ENCODE peak calls at places on chromosome 3, in ten cellular contexts. F, M, E, J, Z, K, V, N, R and B are unnamed samples.
A peak's percentile ranks its signal among the peaks of the same experiment; 100 is the strongest.

GRCh38 chr3:138081371-138082084 is 33.9 kb downstream of the DZIP1L start:
- DNase-seq in V (no peak), F (peak; percentile 76), K (peak; percentile 83), M (no peak), Z (no peak), E (no peak), R (no peak), N (peak; percentile 56), J (peak; percentile 73), B (peak; percentile 87)

GRCh38 chr3:13141183-13141582 is 68.0 kb upstream of the IQSEC1 start:
- DNase-seq in E (no peak), R (no peak), Z (no peak), J (no peak), V (no peak), M (peak; percentile 1), N (no peak), K (no peak), F (no peak), B (no peak)

GRCh38 chr3:188487652-188488051 is 333.7 kb downstream of the LPP start:
- DNase-seq in R (no peak), N (no peak), E (no peak), Z (no peak), V (no peak), J (no peak), M (no peak), K (no peak), F (no peak), B (no peak)

GRCh38 chr3:38713121-38713520 is 63.6 kb upstream of the SCN5A start:
- DNase-seq in K (no peak), N (no peak), Z (no peak), R (peak; percentile 65), V (no peak), M (no peak), F (no peak), J (no peak), E (no peak), B (no peak)

GRCh38 chr3:51379746-51380330 is 5.3 kb upstream of the MANF start:
- DNase-seq in M (no peak), V (no peak), N (no peak), Z (no peak), K (no peak), R (no peak), E (no peak), F (no peak), J (no peak), B (no peak)

GRCh38 chr3:142281474-142281873 is 56.1 kb upstream of the GK5 start:
- DNase-seq in J (peak; percentile 11), F (no peak), Z (no peak), M (no peak), N (peak; percentile 25), K (no peak), R (no peak), E (no peak), V (peak; percentile 26), B (no peak)

GRCh38 chr3:36700537-36701248 is 63.7 kb downstream of the DCLK3 start:
- DNase-seq in F (peak; percentile 92), K (peak; percentile 74), N (peak; percentile 78), V (peak; percentile 67), R (peak; percentile 87), J (peak; percentile 87), M (peak; percentile 57), Z (peak; percentile 36), E (no peak), B (peak; percentile 85)

GRCh38 chr3:141498592-141499223 is 11.9 kb downstream of the RASA2 start:
- DNase-seq in N (no peak), F (peak; percentile 29), E (no peak), J (no peak), M (no peak), Z (peak; percentile 33), R (no peak), V (peak; percentile 97), K (no peak), B (no peak)

GRCh38 chr3:150094150-150094932 is 123.6 kb upstream of the PFN2 start:
- DNase-seq in E (no peak), K (peak; percentile 67), F (peak; percentile 71), J (no peak), M (no peak), R (no peak), V (no peak), N (peak; percentile 94), Z (no peak), B (peak; percentile 53)

GRCh38 chr3:138513073-138513843 is 78.8 kb downstream of the ESYT3 start:
- DNase-seq in F (no peak), Z (no peak), V (no peak), R (peak; percentile 58), E (no peak), K (no peak), J (no peak), M (no peak), N (no peak), B (no peak)

GRCh38 chr3:12759097-12759679 is at the start of gene TMEM40:
- DNase-seq in M (no peak), F (no peak), Z (no peak), J (no peak), R (no peak), V (no peak), K (no peak), E (no peak), N (peak; percentile 100), B (no peak)

GRCh38 chr3:65732060-65732933 is 306.4 kb downstream of the MAGI1 start:
- DNase-seq in N (peak; percentile 61), Z (no peak), K (peak; percentile 60), F (peak; percentile 82), R (peak; percentile 57), V (peak; percentile 44), J (peak; percentile 73), M (no peak), E (peak; percentile 46), B (peak; percentile 76)

DNA sequence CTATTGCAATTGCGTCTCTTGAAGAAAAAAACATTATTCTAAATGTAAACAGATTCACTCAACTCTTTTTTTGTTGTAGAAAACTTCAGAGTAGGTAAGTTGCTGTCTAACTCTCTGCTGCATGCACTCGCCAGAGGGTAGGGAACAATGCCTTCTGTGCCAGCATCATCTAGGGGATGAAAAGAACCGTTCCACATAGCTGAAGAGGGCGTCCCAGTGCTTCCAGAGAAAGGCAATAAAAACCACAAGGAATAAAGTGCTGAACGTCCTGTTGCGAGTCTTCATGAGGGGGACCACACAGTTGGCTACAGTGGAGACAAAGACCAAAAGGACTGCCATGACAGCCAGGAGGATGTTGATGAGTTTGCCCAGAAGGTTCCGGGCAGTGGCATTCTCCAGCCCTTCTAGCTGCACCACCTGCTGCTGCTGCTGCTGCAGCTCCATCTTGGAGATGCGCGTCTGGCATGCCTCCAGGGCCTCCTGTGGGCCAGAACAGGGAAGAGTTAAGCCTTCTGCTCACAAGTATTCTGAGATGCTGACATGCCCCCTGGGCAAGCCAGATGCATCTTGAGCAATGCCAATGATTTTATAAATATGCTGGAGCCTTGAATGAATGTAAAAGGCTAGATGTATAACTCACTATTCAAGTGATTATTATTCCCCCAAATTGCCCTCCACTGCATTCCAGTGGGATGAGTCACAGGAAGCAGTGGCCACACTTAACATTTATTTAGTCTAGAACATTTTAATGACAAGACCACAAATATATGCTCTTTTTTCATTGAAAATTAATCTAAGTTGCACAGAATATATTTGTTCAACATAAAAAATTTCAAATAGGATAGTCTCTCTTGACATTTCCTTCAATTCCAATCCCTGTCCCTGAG is 45.1 kb upstream of the PLXND1 start:
- DNase-seq in R (no peak), M (peak; percentile 59), K (peak; percentile 94), F (peak; percentile 84), Z (no peak), E (peak; percentile 73), J (peak; percentile 74), N (peak; percentile 67), V (no peak), B (peak; percentile 89)
- TF ChIP-seq CTCF in R (no peak), M (no peak), K (no peak), F (no peak), Z (no peak), E (no peak), J (no peak), N (peak; percentile 15), V (no peak), B (no peak)

DNA sequence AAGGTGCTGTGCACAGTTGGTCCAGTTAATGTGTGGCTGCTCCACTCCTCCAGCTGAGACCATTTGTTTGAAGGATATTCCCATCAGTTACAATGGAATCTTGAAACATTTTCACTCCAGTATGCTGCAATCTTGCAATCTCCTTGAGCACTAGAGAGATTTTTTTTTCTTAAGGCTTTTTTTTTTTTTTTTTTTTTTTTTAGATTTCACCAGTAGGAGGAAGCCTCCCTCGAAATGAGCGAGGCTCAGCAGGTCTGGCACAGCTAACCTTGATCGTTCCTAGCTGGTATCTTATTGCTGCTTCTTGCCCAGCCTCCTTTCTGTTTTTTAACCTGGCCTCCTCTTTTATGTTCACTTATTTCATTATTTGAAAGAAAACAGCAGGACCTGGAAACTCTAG is 48.1 kb downstream of the RAP2B start:
- DNase-seq in R (peak; percentile 79), M (no peak), V (peak; percentile 58), N (peak; percentile 39), J (peak; percentile 55), Z (no peak), K (peak; percentile 6), F (peak; percentile 62), E (no peak), B (peak; percentile 48)
- H3K4me3 ChIP-seq in R (no peak overlapping the region), M (no peak overlapping the region), V (no peak overlapping the region), N (no peak overlapping the region), J (no peak overlapping the region), Z (no peak overlapping the region), K (no peak overlapping the region), F (no peak overlapping the region), E (no peak overlapping the region), B (no peak overlapping the region)

DNA sequence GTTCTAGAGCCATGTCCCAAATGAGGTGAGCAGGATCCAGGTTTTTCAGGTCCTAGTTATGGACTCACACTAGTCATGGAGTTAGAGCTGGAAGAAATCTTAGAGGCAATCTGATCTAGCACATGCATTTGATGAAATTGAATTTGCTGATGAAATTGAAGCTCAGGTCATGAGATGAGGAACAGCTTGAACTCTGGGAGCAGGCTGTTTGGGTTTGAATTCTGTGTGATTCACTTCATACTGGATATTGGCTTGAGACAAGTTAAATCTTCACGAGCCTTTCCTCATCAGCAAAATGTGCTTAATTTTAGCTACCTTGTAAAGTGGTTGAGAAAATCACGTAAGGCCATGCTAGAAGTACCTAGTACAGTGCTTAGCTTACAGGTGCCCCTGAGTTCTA is 33.5 kb upstream of the PARL start:
- DNase-seq in R (no peak), N (no peak), F (no peak), M (no peak), Z (no peak), K (no peak), J (no peak), E (no peak), V (no peak), B (no peak)
- TF ChIP-seq CTCF in R (no peak), N (no peak), F (no peak), M (no peak), Z (no peak), K (no peak), J (no peak), E (no peak), V (no peak), B (no peak)

DNA sequence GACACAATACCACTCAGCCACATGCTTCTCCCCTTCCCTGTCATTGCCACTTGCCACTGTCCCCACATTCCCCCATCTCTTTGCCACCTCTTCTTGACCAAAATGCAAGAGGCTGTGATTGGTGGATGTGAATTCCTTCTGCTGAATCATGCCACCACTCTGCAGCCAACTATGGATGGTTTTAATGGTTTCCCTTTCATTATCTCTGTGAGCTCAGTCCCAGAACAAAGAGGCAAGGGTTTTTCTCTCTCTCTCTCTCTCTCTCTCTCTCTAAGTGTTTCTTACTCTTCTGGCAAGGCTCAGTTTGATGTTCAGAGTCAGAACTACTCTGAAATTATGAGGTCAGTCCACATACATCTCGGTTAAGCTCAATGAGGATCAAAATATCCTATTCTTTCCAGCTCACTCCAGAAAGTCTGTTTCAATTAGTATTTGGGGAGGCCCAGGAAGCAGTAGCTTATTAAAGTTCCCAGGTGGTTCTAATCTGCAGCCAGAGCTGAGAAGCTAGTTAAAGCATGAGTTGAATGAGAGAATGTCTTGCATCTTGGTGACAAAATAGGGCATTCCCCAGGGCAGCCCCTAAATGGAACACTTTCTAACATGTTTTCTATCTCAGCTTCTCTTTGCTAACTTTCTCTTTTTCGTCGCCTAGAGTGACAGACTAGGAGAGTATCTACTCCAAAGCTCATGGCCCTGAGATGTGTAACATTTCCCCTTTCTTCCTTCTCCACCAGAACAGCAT is 8.5 kb upstream of the ILDR1 start:
- DNase-seq in Z (no peak), F (peak; percentile 26), V (peak; percentile 9), R (peak; percentile 69), N (peak; percentile 11), K (peak; percentile 53), E (peak; percentile 3), J (peak; percentile 52), M (no peak), B (peak; percentile 9)
- H3K4me3 ChIP-seq in Z (no peak overlapping the region), F (no peak overlapping the region), V (no peak overlapping the region), R (no peak overlapping the region), N (no peak overlapping the region), K (no peak overlapping the region), E (no peak overlapping the region), J (no peak overlapping the region), M (no peak overlapping the region), B (no peak overlapping the region)